ENCODE peak calls at places on chromosome 4, in nine cellular contexts. One of them, this sample, is unnamed.

GRCh38 chr4:109319684-109320083 is 17.2 kb upstream of the COL25A1 start:
- DNase-seq in osteoblast: no peak
- DNase-seq in naive B cell: no peak
- DNase-seq in AG09319: no peak
- DNase-seq in stimulated activated CD4-positive, alpha-beta T cell treated with anti-CD3 and anti-CD28 coated beads, Interleukin-15, amount 100 ng/mL, for 48 hours: no peak
- DNase-seq in fibroblast of the conjunctiva: no peak
- DNase-seq in retina: no peak
- DNase-seq in mesenteric fat pad: no peak
- DNase-seq in progenitor cell of endocrine pancreas: no peak
- DNase-seq in this sample: no peak

GRCh38 chr4:7518871-7519637 is 84.3 kb upstream of the PSAPL1 start:
- DNase-seq in osteoblast: no peak
- DNase-seq in retina: no peak
- DNase-seq in naive B cell: no peak
- DNase-seq in fibroblast of the conjunctiva: no peak
- DNase-seq in mesenteric fat pad: no peak
- DNase-seq in progenitor cell of endocrine pancreas: no peak
- DNase-seq in stimulated activated CD4-positive, alpha-beta T cell treated with anti-CD3 and anti-CD28 coated beads, Interleukin-15, amount 100 ng/mL, for 48 hours: no peak
- DNase-seq in AG09319: no peak
- DNase-seq in this sample: no peak

GRCh38 chr4:121307441-121308327 is 73.1 kb downstream of the QRFPR start:
- DNase-seq in retina: no peak
- DNase-seq in osteoblast: peak; percentile 19
- DNase-seq in fibroblast of the conjunctiva: peak; percentile 46
- DNase-seq in AG09319: no peak
- DNase-seq in progenitor cell of endocrine pancreas: no peak
- DNase-seq in mesenteric fat pad: no peak
- DNase-seq in naive B cell: no peak
- DNase-seq in stimulated activated CD4-positive, alpha-beta T cell treated with anti-CD3 and anti-CD28 coated beads, Interleukin-15, amount 100 ng/mL, for 48 hours: peak; percentile 36
- DNase-seq in this sample: peak; percentile 62

GRCh38 chr4:121510260-121510942 is 129.6 kb upstream of the QRFPR start:
- DNase-seq in osteoblast: no peak
- DNase-seq in retina: no peak
- DNase-seq in AG09319: no peak
- DNase-seq in fibroblast of the conjunctiva: no peak
- DNase-seq in progenitor cell of endocrine pancreas: no peak
- DNase-seq in naive B cell: no peak
- DNase-seq in stimulated activated CD4-positive, alpha-beta T cell treated with anti-CD3 and anti-CD28 coated beads, Interleukin-15, amount 100 ng/mL, for 48 hours: no peak
- DNase-seq in mesenteric fat pad: no peak
- DNase-seq in this sample: no peak

GRCh38 chr4:105147226-105148151 is 813 bp downstream of the TET2 start:
- DNase-seq in fibroblast of the conjunctiva: no peak
- DNase-seq in retina: peak; percentile 85
- DNase-seq in AG09319: no peak
- DNase-seq in naive B cell: peak; percentile 21
- DNase-seq in stimulated activated CD4-positive, alpha-beta T cell treated with anti-CD3 and anti-CD28 coated beads, Interleukin-15, amount 100 ng/mL, for 48 hours: peak; percentile 11
- DNase-seq in osteoblast: peak; percentile 81
- DNase-seq in mesenteric fat pad: no peak
- DNase-seq in progenitor cell of endocrine pancreas: no peak
- DNase-seq in this sample: no peak

GRCh38 chr4:160877087-160877790 is 1286.6 kb downstream of the FSTL5 start:
- DNase-seq in progenitor cell of endocrine pancreas: no peak
- DNase-seq in retina: no peak
- DNase-seq in naive B cell: no peak
- DNase-seq in stimulated activated CD4-positive, alpha-beta T cell treated with anti-CD3 and anti-CD28 coated beads, Interleukin-15, amount 100 ng/mL, for 48 hours: no peak
- DNase-seq in AG09319: no peak
- DNase-seq in fibroblast of the conjunctiva: no peak
- DNase-seq in osteoblast: no peak
- DNase-seq in mesenteric fat pad: no peak
- DNase-seq in this sample: no peak

GRCh38 chr4:101475246-101475645 is 127.9 kb upstream of the PPP3CA start:
- DNase-seq in osteoblast: peak; percentile 3
- DNase-seq in stimulated activated CD4-positive, alpha-beta T cell treated with anti-CD3 and anti-CD28 coated beads, Interleukin-15, amount 100 ng/mL, for 48 hours: no peak
- DNase-seq in fibroblast of the conjunctiva: no peak
- DNase-seq in AG09319: no peak
- DNase-seq in mesenteric fat pad: no peak
- DNase-seq in naive B cell: no peak
- DNase-seq in progenitor cell of endocrine pancreas: no peak
- DNase-seq in retina: no peak
- DNase-seq in this sample: no peak

GRCh38 chr4:15396157-15396800 is 31.6 kb upstream of the C1QTNF7 start:
- DNase-seq in retina: peak; percentile 31
- DNase-seq in progenitor cell of endocrine pancreas: no peak
- DNase-seq in mesenteric fat pad: no peak
- DNase-seq in stimulated activated CD4-positive, alpha-beta T cell treated with anti-CD3 and anti-CD28 coated beads, Interleukin-15, amount 100 ng/mL, for 48 hours: peak; percentile 55
- DNase-seq in fibroblast of the conjunctiva: no peak
- DNase-seq in naive B cell: peak; percentile 46
- DNase-seq in osteoblast: no peak
- DNase-seq in AG09319: no peak
- DNase-seq in this sample: peak; percentile 62

GRCh38 chr4:179634862-179635261 is 2192.6 kb upstream of the AGA start:
- DNase-seq in mesenteric fat pad: no peak
- DNase-seq in progenitor cell of endocrine pancreas: no peak
- DNase-seq in stimulated activated CD4-positive, alpha-beta T cell treated with anti-CD3 and anti-CD28 coated beads, Interleukin-15, amount 100 ng/mL, for 48 hours: no peak
- DNase-seq in AG09319: no peak
- DNase-seq in osteoblast: no peak
- DNase-seq in naive B cell: no peak
- DNase-seq in fibroblast of the conjunctiva: no peak
- DNase-seq in retina: no peak
- DNase-seq in this sample: no peak

GRCh38 chr4:84366111-84366510 is 133.0 kb downstream of the NKX6-1 start:
- DNase-seq in fibroblast of the conjunctiva: no peak
- DNase-seq in mesenteric fat pad: no peak
- DNase-seq in progenitor cell of endocrine pancreas: no peak
- DNase-seq in stimulated activated CD4-positive, alpha-beta T cell treated with anti-CD3 and anti-CD28 coated beads, Interleukin-15, amount 100 ng/mL, for 48 hours: no peak
- DNase-seq in naive B cell: no peak
- DNase-seq in AG09319: no peak
- DNase-seq in retina: peak; percentile 45
- DNase-seq in osteoblast: no peak
- DNase-seq in this sample: no peak

GRCh38 chr4:117660668-117661067 is 373.6 kb upstream of the NDST3 start:
- DNase-seq in AG09319: no peak
- DNase-seq in naive B cell: no peak
- DNase-seq in mesenteric fat pad: no peak
- DNase-seq in fibroblast of the conjunctiva: no peak
- DNase-seq in stimulated activated CD4-positive, alpha-beta T cell treated with anti-CD3 and anti-CD28 coated beads, Interleukin-15, amount 100 ng/mL, for 48 hours: no peak
- DNase-seq in osteoblast: no peak
- DNase-seq in progenitor cell of endocrine pancreas: no peak
- DNase-seq in retina: no peak
- DNase-seq in this sample: no peak

GRCh38 chr4:77820836-77821561 is 1.8 kb upstream of the CNOT6L start:
- DNase-seq in AG09319: no peak
- DNase-seq in progenitor cell of endocrine pancreas: no peak
- DNase-seq in osteoblast: peak; percentile 72
- DNase-seq in mesenteric fat pad: no peak
- DNase-seq in stimulated activated CD4-positive, alpha-beta T cell treated with anti-CD3 and anti-CD28 coated beads, Interleukin-15, amount 100 ng/mL, for 48 hours: no peak
- DNase-seq in naive B cell: peak; percentile 65
- DNase-seq in fibroblast of the conjunctiva: no peak
- DNase-seq in retina: peak; percentile 6
- DNase-seq in this sample: no peak

GRCh38 chr4:66575024-66575696 is 904.9 kb upstream of the EPHA5 start:
- DNase-seq in mesenteric fat pad: no peak
- DNase-seq in retina: no peak
- DNase-seq in naive B cell: no peak
- DNase-seq in progenitor cell of endocrine pancreas: no peak
- DNase-seq in AG09319: no peak
- DNase-seq in fibroblast of the conjunctiva: peak; percentile 26
- DNase-seq in osteoblast: peak; percentile 60
- DNase-seq in stimulated activated CD4-positive, alpha-beta T cell treated with anti-CD3 and anti-CD28 coated beads, Interleukin-15, amount 100 ng/mL, for 48 hours: no peak
- DNase-seq in this sample: peak; percentile 74

GRCh38 chr4:54683616-54684346 is 26.0 kb downstream of the KIT start:
- DNase-seq in osteoblast: no peak
- DNase-seq in naive B cell: peak; percentile 49
- DNase-seq in retina: no peak
- DNase-seq in fibroblast of the conjunctiva: no peak
- DNase-seq in AG09319: no peak
- DNase-seq in stimulated activated CD4-positive, alpha-beta T cell treated with anti-CD3 and anti-CD28 coated beads, Interleukin-15, amount 100 ng/mL, for 48 hours: peak; percentile 26
- DNase-seq in mesenteric fat pad: no peak
- DNase-seq in progenitor cell of endocrine pancreas: no peak
- DNase-seq in this sample: no peak

GRCh38 chr4:124060261-124060918 is 652.1 kb downstream of the ANKRD50 start:
- DNase-seq in naive B cell: no peak
- DNase-seq in retina: no peak
- DNase-seq in progenitor cell of endocrine pancreas: no peak
- DNase-seq in stimulated activated CD4-positive, alpha-beta T cell treated with anti-CD3 and anti-CD28 coated beads, Interleukin-15, amount 100 ng/mL, for 48 hours: no peak
- DNase-seq in osteoblast: no peak
- DNase-seq in fibroblast of the conjunctiva: peak; percentile 41
- DNase-seq in AG09319: no peak
- DNase-seq in mesenteric fat pad: no peak
- DNase-seq in this sample: no peak

GRCh38 chr4:1177274-1178141 is 5.1 kb upstream of the SPON2 start:
- DNase-seq in fibroblast of the conjunctiva: no peak
- DNase-seq in mesenteric fat pad: no peak
- DNase-seq in stimulated activated CD4-positive, alpha-beta T cell treated with anti-CD3 and anti-CD28 coated beads, Interleukin-15, amount 100 ng/mL, for 48 hours: no peak
- DNase-seq in progenitor cell of endocrine pancreas: no peak
- DNase-seq in naive B cell: no peak
- DNase-seq in osteoblast: peak; percentile 96
- DNase-seq in AG09319: no peak
- DNase-seq in retina: no peak
- DNase-seq in this sample: peak; percentile 29

GRCh38 chr4:61447918-61448317 is 247.8 kb downstream of the ADGRL3 start:
- DNase-seq in retina: no peak
- DNase-seq in stimulated activated CD4-positive, alpha-beta T cell treated with anti-CD3 and anti-CD28 coated beads, Interleukin-15, amount 100 ng/mL, for 48 hours: no peak
- DNase-seq in AG09319: no peak
- DNase-seq in naive B cell: no peak
- DNase-seq in osteoblast: peak; percentile 10
- DNase-seq in fibroblast of the conjunctiva: no peak
- DNase-seq in mesenteric fat pad: no peak
- DNase-seq in progenitor cell of endocrine pancreas: no peak
- DNase-seq in this sample: no peak

GRCh38 chr4:41185614-41186609 is 28.4 kb downstream of the APBB2 start:
- DNase-seq in fibroblast of the conjunctiva: no peak
- DNase-seq in mesenteric fat pad: no peak
- DNase-seq in naive B cell: no peak
- DNase-seq in stimulated activated CD4-positive, alpha-beta T cell treated with anti-CD3 and anti-CD28 coated beads, Interleukin-15, amount 100 ng/mL, for 48 hours: no peak
- DNase-seq in osteoblast: no peak
- DNase-seq in retina: no peak
- DNase-seq in progenitor cell of endocrine pancreas: no peak
- DNase-seq in AG09319: no peak
- DNase-seq in this sample: no peak

GRCh38 chr4:164357957-164358356 is 396.0 kb upstream of the SMIM31 start:
- DNase-seq in AG09319: no peak
- DNase-seq in progenitor cell of endocrine pancreas: no peak
- DNase-seq in stimulated activated CD4-positive, alpha-beta T cell treated with anti-CD3 and anti-CD28 coated beads, Interleukin-15, amount 100 ng/mL, for 48 hours: no peak
- DNase-seq in fibroblast of the conjunctiva: no peak
- DNase-seq in naive B cell: no peak
- DNase-seq in mesenteric fat pad: no peak
- DNase-seq in osteoblast: no peak
- DNase-seq in retina: no peak
- DNase-seq in this sample: no peak

GRCh38 chr4:78056265-78057129 is 626 bp upstream of the FRAS1 start:
- DNase-seq in osteoblast: peak; percentile 83
- DNase-seq in naive B cell: peak; percentile 40
- DNase-seq in AG09319: peak; percentile 30
- DNase-seq in stimulated activated CD4-positive, alpha-beta T cell treated with anti-CD3 and anti-CD28 coated beads, Interleukin-15, amount 100 ng/mL, for 48 hours: no peak
- DNase-seq in fibroblast of the conjunctiva: peak; percentile 83
- DNase-seq in progenitor cell of endocrine pancreas: peak; percentile 46
- DNase-seq in retina: peak; percentile 88
- DNase-seq in mesenteric fat pad: no peak
- DNase-seq in this sample: peak; percentile 76

GRCh38 chr4:81601270-81601694 is 129.6 kb upstream of the RASGEF1B start:
- DNase-seq in fibroblast of the conjunctiva: no peak
- DNase-seq in stimulated activated CD4-positive, alpha-beta T cell treated with anti-CD3 and anti-CD28 coated beads, Interleukin-15, amount 100 ng/mL, for 48 hours: no peak
- DNase-seq in osteoblast: no peak
- DNase-seq in retina: no peak
- DNase-seq in progenitor cell of endocrine pancreas: no peak
- DNase-seq in mesenteric fat pad: no peak
- DNase-seq in AG09319: no peak
- DNase-seq in naive B cell: no peak
- DNase-seq in this sample: peak; percentile 32

GRCh38 chr4:2416564-2417195 is 1.8 kb downstream of the ZFYVE28 start:
- DNase-seq in osteoblast: peak; percentile 61
- DNase-seq in fibroblast of the conjunctiva: no peak
- DNase-seq in mesenteric fat pad: no peak
- DNase-seq in stimulated activated CD4-positive, alpha-beta T cell treated with anti-CD3 and anti-CD28 coated beads, Interleukin-15, amount 100 ng/mL, for 48 hours: no peak
- DNase-seq in AG09319: no peak
- DNase-seq in progenitor cell of endocrine pancreas: no peak
- DNase-seq in naive B cell: peak; percentile 14
- DNase-seq in retina: peak; percentile 69
- DNase-seq in this sample: peak; percentile 23

GRCh38 chr4:14716622-14717021 is 285.7 kb upstream of the CPEB2 start:
- DNase-seq in stimulated activated CD4-positive, alpha-beta T cell treated with anti-CD3 and anti-CD28 coated beads, Interleukin-15, amount 100 ng/mL, for 48 hours: no peak
- DNase-seq in progenitor cell of endocrine pancreas: no peak
- DNase-seq in AG09319: no peak
- DNase-seq in fibroblast of the conjunctiva: no peak
- DNase-seq in naive B cell: no peak
- DNase-seq in retina: no peak
- DNase-seq in osteoblast: no peak
- DNase-seq in mesenteric fat pad: no peak
- DNase-seq in this sample: no peak

GRCh38 chr4:6472387-6473263 is at the start of gene PPP2R2C:
- DNase-seq in fibroblast of the conjunctiva: no peak
- DNase-seq in retina: no peak
- DNase-seq in stimulated activated CD4-positive, alpha-beta T cell treated with anti-CD3 and anti-CD28 coated beads, Interleukin-15, amount 100 ng/mL, for 48 hours: no peak
- DNase-seq in naive B cell: no peak
- DNase-seq in mesenteric fat pad: no peak
- DNase-seq in progenitor cell of endocrine pancreas: peak; percentile 17
- DNase-seq in osteoblast: peak; percentile 62
- DNase-seq in AG09319: no peak
- DNase-seq in this sample: peak; percentile 25

GRCh38 chr4:38488891-38489861 is 174.8 kb upstream of the KLF3 start:
- DNase-seq in naive B cell: no peak
- DNase-seq in osteoblast: no peak
- DNase-seq in progenitor cell of endocrine pancreas: no peak
- DNase-seq in AG09319: no peak
- DNase-seq in stimulated activated CD4-positive, alpha-beta T cell treated with anti-CD3 and anti-CD28 coated beads, Interleukin-15, amount 100 ng/mL, for 48 hours: no peak
- DNase-seq in mesenteric fat pad: no peak
- DNase-seq in fibroblast of the conjunctiva: no peak
- DNase-seq in retina: peak; percentile 92
- DNase-seq in this sample: no peak

GRCh38 chr4:150337709-150338108 is 244.2 kb upstream of the MAB21L2 start:
- DNase-seq in progenitor cell of endocrine pancreas: no peak
- DNase-seq in fibroblast of the conjunctiva: no peak
- DNase-seq in osteoblast: no peak
- DNase-seq in AG09319: peak; percentile 53
- DNase-seq in naive B cell: no peak
- DNase-seq in mesenteric fat pad: no peak
- DNase-seq in retina: no peak
- DNase-seq in stimulated activated CD4-positive, alpha-beta T cell treated with anti-CD3 and anti-CD28 coated beads, Interleukin-15, amount 100 ng/mL, for 48 hours: no peak
- DNase-seq in this sample: no peak

GRCh38 chr4:74097631-74098550 is 1.1 kb downstream of the CXCL2 start:
- DNase-seq in stimulated activated CD4-positive, alpha-beta T cell treated with anti-CD3 and anti-CD28 coated beads, Interleukin-15, amount 100 ng/mL, for 48 hours: no peak
- DNase-seq in naive B cell: no peak
- DNase-seq in progenitor cell of endocrine pancreas: no peak
- DNase-seq in retina: peak; percentile 15
- DNase-seq in AG09319: no peak
- DNase-seq in osteoblast: no peak
- DNase-seq in fibroblast of the conjunctiva: no peak
- DNase-seq in mesenteric fat pad: no peak
- DNase-seq in this sample: no peak

GRCh38 chr4:54090804-54091623 is 8.9 kb upstream of the GSX2 start:
- DNase-seq in mesenteric fat pad: peak; percentile 89
- DNase-seq in AG09319: no peak
- DNase-seq in osteoblast: peak; percentile 82
- DNase-seq in fibroblast of the conjunctiva: no peak
- DNase-seq in retina: peak; percentile 53
- DNase-seq in naive B cell: no peak
- DNase-seq in stimulated activated CD4-positive, alpha-beta T cell treated with anti-CD3 and anti-CD28 coated beads, Interleukin-15, amount 100 ng/mL, for 48 hours: no peak
- DNase-seq in progenitor cell of endocrine pancreas: no peak
- DNase-seq in this sample: no peak

GRCh38 chr4:55348436-55348835 is 2.4 kb downstream of the SRD5A3 start:
- DNase-seq in AG09319: no peak
- DNase-seq in retina: no peak
- DNase-seq in fibroblast of the conjunctiva: no peak
- DNase-seq in progenitor cell of endocrine pancreas: no peak
- DNase-seq in naive B cell: no peak
- DNase-seq in mesenteric fat pad: no peak
- DNase-seq in osteoblast: peak; percentile 47
- DNase-seq in stimulated activated CD4-positive, alpha-beta T cell treated with anti-CD3 and anti-CD28 coated beads, Interleukin-15, amount 100 ng/mL, for 48 hours: no peak
- DNase-seq in this sample: no peak

GRCh38 chr4:123661080-123661737 is 264.6 kb downstream of the SPRY1 start:
- DNase-seq in fibroblast of the conjunctiva: no peak
- DNase-seq in osteoblast: peak; percentile 76
- DNase-seq in retina: no peak
- DNase-seq in AG09319: no peak
- DNase-seq in progenitor cell of endocrine pancreas: no peak
- DNase-seq in stimulated activated CD4-positive, alpha-beta T cell treated with anti-CD3 and anti-CD28 coated beads, Interleukin-15, amount 100 ng/mL, for 48 hours: no peak
- DNase-seq in mesenteric fat pad: no peak
- DNase-seq in naive B cell: peak; percentile 7
- DNase-seq in this sample: no peak

GRCh38 chr4:177573487-177573886 is 131.2 kb upstream of the AGA start:
- DNase-seq in naive B cell: no peak
- DNase-seq in AG09319: peak; percentile 48
- DNase-seq in stimulated activated CD4-positive, alpha-beta T cell treated with anti-CD3 and anti-CD28 coated beads, Interleukin-15, amount 100 ng/mL, for 48 hours: no peak
- DNase-seq in mesenteric fat pad: no peak
- DNase-seq in progenitor cell of endocrine pancreas: no peak
- DNase-seq in fibroblast of the conjunctiva: peak; percentile 74
- DNase-seq in osteoblast: no peak
- DNase-seq in retina: no peak
- DNase-seq in this sample: no peak